ENCODE peak calls at places on chromosomes 11 and 22, in four cellular contexts. T is effector CD4-positive, alpha-beta T cell; I is ovary; S is nephron progenitor cell. W is an unnamed sample.

GRCh38 chr11:84914511-84914910 is 712.6 kb downstream of the DLG2 start:
- DNase-seq in T (no peak), I (no peak), S (no peak), W (no peak)

GRCh38 chr11:11117730-11118129 is 235.3 kb downstream of the CSNK2A3 start:
- DNase-seq in T (no peak), I (no peak), S (no peak), W (no peak)

GRCh38 chr11:95522871-95523270 is 266.7 kb downstream of the FAM76B start:
- DNase-seq in T (no peak), I (no peak), S (no peak), W (no peak)

GRCh38 chr11:131111775-131112174 is 195.5 kb upstream of the SNX19 start:
- DNase-seq in T (no peak), I (no peak), S (no peak), W (no peak)

GRCh38 chr11:88704505-88704904 is 361.3 kb downstream of the GRM5 start:
- DNase-seq in T (no peak), I (no peak), S (peak), W (no peak)

GRCh38 chr11:1486054-1486825 is at the start of gene MOB2:
- DNase-seq in T (no peak), I (peak), S (peak), W (no peak)

GRCh38 chr11:76667856-76668255 is 2.7 kb downstream of the LRRC32 start:
- DNase-seq in T (no peak), I (peak), S (no peak), W (no peak)

GRCh38 chr11:62340269-62340901 is 3.1 kb downstream of the ASRGL1 start:
- DNase-seq in T (peak), I (peak), S (peak), W (peak)

GRCh38 chr11:71962428-71963038 is 33.7 kb downstream of the RNF121 start:
- DNase-seq in T (no peak), I (no peak), S (no peak), W (no peak)

GRCh38 chr22:40819741-40820140 is 595 bp upstream of the SLC25A17 start:
- DNase-seq in T (no peak), I (no peak), S (no peak), W (no peak)

GRCh38 chr11:107184936-107185335 is 166.7 kb upstream of the GUCY1A2 start:
- DNase-seq in T (no peak), I (no peak), S (no peak), W (no peak)

GRCh38 chr22:29753808-29754657 is 12.8 kb downstream of the ZMAT5 start:
- DNase-seq in T (no peak), I (no peak), S (no peak), W (no peak)

GRCh38 chr22:43553451-43554258 is 141.8 kb downstream of the MPPED1 start:
- DNase-seq in T (no peak), I (no peak), S (no peak), W (no peak)

GRCh38 chr11:16982256-16982671 is 31.9 kb downstream of the PLEKHA7 start:
- DNase-seq in T (no peak), I (no peak), S (no peak), W (no peak)

GRCh38 chr11:60263434-60263833 is 17.0 kb upstream of the MS4A4A start:
- DNase-seq in T (no peak), I (no peak), S (no peak), W (no peak)

GRCh38 chr11:77592727-77593126 is 3.0 kb downstream of the AQP11 start:
- DNase-seq in T (no peak), I (no peak), S (no peak), W (no peak)

GRCh38 chr22:47155131-47155885 is 392.9 kb downstream of the TBC1D22A start:
- DNase-seq in T (no peak), I (no peak), S (no peak), W (no peak)

GRCh38 chr11:74157169-74157568 is 13.6 kb downstream of the C2CD3 start:
- DNase-seq in T (no peak), I (no peak), S (no peak), W (no peak)

GRCh38 chr11:83549984-83550667 is 264.0 kb upstream of the CCDC90B start:
- DNase-seq in T (no peak), I (no peak), S (no peak), W (no peak)

W was measured in T follicular helper cell.